ENCODE peak calls at places on chromosomes 7 and 10, in nine cellular contexts. One of them, this sample, is unnamed.

GRCh38 chr7:91465595-91466061 is 201.4 kb downstream of the FZD1 start:
- DNase-seq in activated T-cell treated with anti-CD3 and anti-CD28 coated beads for 4 hours: no peak
- DNase-seq in lower lobe of right lung: no peak
- DNase-seq in HT1080: no peak
- DNase-seq in EL: no peak
- DNase-seq in colonic mucosa: no peak
- DNase-seq in left ventricle myocardium inferior: no peak
- DNase-seq in AG04449: no peak
- DNase-seq in stimulated activated CD4-positive, alpha-beta T cell treated with anti-CD3 and anti-CD28 coated beads, Interleukin-2, amount 100 ng/mL, for 48 hours: no peak
- DNase-seq in this sample: no peak

GRCh38 chr10:3969876-3970666 is 185.1 kb upstream of the KLF6 start:
- DNase-seq in activated T-cell treated with anti-CD3 and anti-CD28 coated beads for 4 hours: no peak
- DNase-seq in lower lobe of right lung: no peak
- DNase-seq in HT1080: no peak
- DNase-seq in EL: no peak
- DNase-seq in colonic mucosa: peak; percentile 79
- DNase-seq in left ventricle myocardium inferior: no peak
- DNase-seq in AG04449: no peak
- DNase-seq in stimulated activated CD4-positive, alpha-beta T cell treated with anti-CD3 and anti-CD28 coated beads, Interleukin-2, amount 100 ng/mL, for 48 hours: no peak
- DNase-seq in this sample: no peak

GRCh38 chr7:27600247-27600646 is 62.4 kb downstream of the HIBADH start:
- DNase-seq in activated T-cell treated with anti-CD3 and anti-CD28 coated beads for 4 hours: no peak
- DNase-seq in lower lobe of right lung: no peak
- DNase-seq in HT1080: no peak
- DNase-seq in EL: no peak
- DNase-seq in colonic mucosa: no peak
- DNase-seq in left ventricle myocardium inferior: no peak
- DNase-seq in AG04449: no peak
- DNase-seq in stimulated activated CD4-positive, alpha-beta T cell treated with anti-CD3 and anti-CD28 coated beads, Interleukin-2, amount 100 ng/mL, for 48 hours: no peak
- DNase-seq in this sample: no peak

GRCh38 chr10:32941357-32941756 is 16.7 kb downstream of the ITGB1 start:
- DNase-seq in activated T-cell treated with anti-CD3 and anti-CD28 coated beads for 4 hours: no peak
- DNase-seq in lower lobe of right lung: no peak
- DNase-seq in HT1080: no peak
- DNase-seq in EL: no peak
- DNase-seq in colonic mucosa: no peak
- DNase-seq in left ventricle myocardium inferior: no peak
- DNase-seq in AG04449: no peak
- DNase-seq in stimulated activated CD4-positive, alpha-beta T cell treated with anti-CD3 and anti-CD28 coated beads, Interleukin-2, amount 100 ng/mL, for 48 hours: no peak
- DNase-seq in this sample: no peak

GRCh38 chr10:25808372-25808771 is 125.7 kb upstream of the MYO3A start:
- DNase-seq in activated T-cell treated with anti-CD3 and anti-CD28 coated beads for 4 hours: no peak
- DNase-seq in lower lobe of right lung: no peak
- DNase-seq in HT1080: no peak
- DNase-seq in EL: no peak
- DNase-seq in colonic mucosa: no peak
- DNase-seq in left ventricle myocardium inferior: no peak
- DNase-seq in AG04449: no peak
- DNase-seq in stimulated activated CD4-positive, alpha-beta T cell treated with anti-CD3 and anti-CD28 coated beads, Interleukin-2, amount 100 ng/mL, for 48 hours: no peak
- DNase-seq in this sample: no peak

GRCh38 chr10:47381427-47382379 is 2.4 kb downstream of the ZNF488 start:
- DNase-seq in activated T-cell treated with anti-CD3 and anti-CD28 coated beads for 4 hours: no peak
- DNase-seq in lower lobe of right lung: no peak
- DNase-seq in HT1080: no peak
- DNase-seq in EL: no peak
- DNase-seq in colonic mucosa: peak; percentile 17
- DNase-seq in left ventricle myocardium inferior: no peak
- DNase-seq in AG04449: no peak
- DNase-seq in stimulated activated CD4-positive, alpha-beta T cell treated with anti-CD3 and anti-CD28 coated beads, Interleukin-2, amount 100 ng/mL, for 48 hours: no peak
- DNase-seq in this sample: no peak

GRCh38 chr10:114437456-114438292 is 33.4 kb upstream of the AFAP1L2 start:
- DNase-seq in activated T-cell treated with anti-CD3 and anti-CD28 coated beads for 4 hours: no peak
- DNase-seq in lower lobe of right lung: no peak
- DNase-seq in HT1080: peak; percentile 17
- DNase-seq in EL: peak; percentile 25
- DNase-seq in colonic mucosa: no peak
- DNase-seq in left ventricle myocardium inferior: no peak
- DNase-seq in AG04449: no peak
- DNase-seq in stimulated activated CD4-positive, alpha-beta T cell treated with anti-CD3 and anti-CD28 coated beads, Interleukin-2, amount 100 ng/mL, for 48 hours: no peak
- DNase-seq in this sample: no peak

GRCh38 chr10:88892223-88892967 is 12.3 kb downstream of the STAMBPL1 start:
- DNase-seq in activated T-cell treated with anti-CD3 and anti-CD28 coated beads for 4 hours: no peak
- DNase-seq in lower lobe of right lung: no peak
- DNase-seq in HT1080: no peak
- DNase-seq in EL: peak; percentile 63
- DNase-seq in colonic mucosa: no peak
- DNase-seq in left ventricle myocardium inferior: no peak
- DNase-seq in AG04449: no peak
- DNase-seq in stimulated activated CD4-positive, alpha-beta T cell treated with anti-CD3 and anti-CD28 coated beads, Interleukin-2, amount 100 ng/mL, for 48 hours: no peak
- DNase-seq in this sample: no peak

GRCh38 chr7:77407906-77408305 is 8.2 kb downstream of the GSAP start:
- DNase-seq in activated T-cell treated with anti-CD3 and anti-CD28 coated beads for 4 hours: no peak
- DNase-seq in lower lobe of right lung: no peak
- DNase-seq in HT1080: no peak
- DNase-seq in EL: no peak
- DNase-seq in colonic mucosa: no peak
- DNase-seq in left ventricle myocardium inferior: no peak
- DNase-seq in AG04449: no peak
- DNase-seq in stimulated activated CD4-positive, alpha-beta T cell treated with anti-CD3 and anti-CD28 coated beads, Interleukin-2, amount 100 ng/mL, for 48 hours: no peak
- DNase-seq in this sample: no peak

GRCh38 chr7:19944363-19945120 is 171.1 kb upstream of the TMEM196 start:
- DNase-seq in activated T-cell treated with anti-CD3 and anti-CD28 coated beads for 4 hours: no peak
- DNase-seq in lower lobe of right lung: no peak
- DNase-seq in HT1080: no peak
- DNase-seq in EL: no peak
- DNase-seq in colonic mucosa: no peak
- DNase-seq in left ventricle myocardium inferior: no peak
- DNase-seq in AG04449: no peak
- DNase-seq in stimulated activated CD4-positive, alpha-beta T cell treated with anti-CD3 and anti-CD28 coated beads, Interleukin-2, amount 100 ng/mL, for 48 hours: no peak
- DNase-seq in this sample: no peak

GRCh38 chr10:131231323-131231964 is 80.1 kb downstream of the TCERG1L start:
- DNase-seq in activated T-cell treated with anti-CD3 and anti-CD28 coated beads for 4 hours: no peak
- DNase-seq in lower lobe of right lung: peak; percentile 7
- DNase-seq in HT1080: no peak
- DNase-seq in EL: no peak
- DNase-seq in colonic mucosa: no peak
- DNase-seq in left ventricle myocardium inferior: no peak
- DNase-seq in AG04449: no peak
- DNase-seq in stimulated activated CD4-positive, alpha-beta T cell treated with anti-CD3 and anti-CD28 coated beads, Interleukin-2, amount 100 ng/mL, for 48 hours: no peak
- DNase-seq in this sample: no peak

GRCh38 chr7:157875230-157876179 is 538.7 kb downstream of the DNAJB6 start:
- DNase-seq in activated T-cell treated with anti-CD3 and anti-CD28 coated beads for 4 hours: peak; percentile 45
- DNase-seq in lower lobe of right lung: no peak
- DNase-seq in HT1080: no peak
- DNase-seq in EL: no peak
- DNase-seq in colonic mucosa: no peak
- DNase-seq in left ventricle myocardium inferior: no peak
- DNase-seq in AG04449: no peak
- DNase-seq in stimulated activated CD4-positive, alpha-beta T cell treated with anti-CD3 and anti-CD28 coated beads, Interleukin-2, amount 100 ng/mL, for 48 hours: peak; percentile 50
- DNase-seq in this sample: peak; percentile 65

GRCh38 chr10:17024461-17024860 is 105.2 kb downstream of the CUBN start:
- DNase-seq in activated T-cell treated with anti-CD3 and anti-CD28 coated beads for 4 hours: no peak
- DNase-seq in lower lobe of right lung: no peak
- DNase-seq in HT1080: no peak
- DNase-seq in EL: no peak
- DNase-seq in colonic mucosa: no peak
- DNase-seq in left ventricle myocardium inferior: no peak
- DNase-seq in AG04449: no peak
- DNase-seq in stimulated activated CD4-positive, alpha-beta T cell treated with anti-CD3 and anti-CD28 coated beads, Interleukin-2, amount 100 ng/mL, for 48 hours: no peak
- DNase-seq in this sample: no peak

GRCh38 chr7:39949980-39950472 is at the start of gene CDK13:
- DNase-seq in activated T-cell treated with anti-CD3 and anti-CD28 coated beads for 4 hours: peak; percentile 79
- DNase-seq in lower lobe of right lung: peak; percentile 90
- DNase-seq in HT1080: peak; percentile 82
- DNase-seq in EL: peak; percentile 81
- DNase-seq in colonic mucosa: peak; percentile 80
- DNase-seq in left ventricle myocardium inferior: peak; percentile 76
- DNase-seq in AG04449: no peak
- DNase-seq in stimulated activated CD4-positive, alpha-beta T cell treated with anti-CD3 and anti-CD28 coated beads, Interleukin-2, amount 100 ng/mL, for 48 hours: peak; percentile 71
- DNase-seq in this sample: peak; percentile 65

GRCh38 chr10:79372871-79373270 is 25.6 kb downstream of the PPIF start:
- DNase-seq in activated T-cell treated with anti-CD3 and anti-CD28 coated beads for 4 hours: no peak
- DNase-seq in lower lobe of right lung: no peak
- DNase-seq in HT1080: no peak
- DNase-seq in EL: no peak
- DNase-seq in colonic mucosa: peak; percentile 11
- DNase-seq in left ventricle myocardium inferior: no peak
- DNase-seq in AG04449: no peak
- DNase-seq in stimulated activated CD4-positive, alpha-beta T cell treated with anti-CD3 and anti-CD28 coated beads, Interleukin-2, amount 100 ng/mL, for 48 hours: no peak
- DNase-seq in this sample: no peak

GRCh38 chr10:14409247-14409646 is 78.5 kb upstream of the FRMD4A start:
- DNase-seq in activated T-cell treated with anti-CD3 and anti-CD28 coated beads for 4 hours: peak; percentile 23
- DNase-seq in lower lobe of right lung: no peak
- DNase-seq in HT1080: no peak
- DNase-seq in EL: no peak
- DNase-seq in colonic mucosa: no peak
- DNase-seq in left ventricle myocardium inferior: no peak
- DNase-seq in AG04449: no peak
- DNase-seq in stimulated activated CD4-positive, alpha-beta T cell treated with anti-CD3 and anti-CD28 coated beads, Interleukin-2, amount 100 ng/mL, for 48 hours: peak; percentile 35
- DNase-seq in this sample: no peak

GRCh38 chr7:140738280-140738679 is 41.8 kb downstream of the NDUFB2 start:
- DNase-seq in activated T-cell treated with anti-CD3 and anti-CD28 coated beads for 4 hours: no peak
- DNase-seq in lower lobe of right lung: no peak
- DNase-seq in HT1080: no peak
- DNase-seq in EL: no peak
- DNase-seq in colonic mucosa: no peak
- DNase-seq in left ventricle myocardium inferior: no peak
- DNase-seq in AG04449: peak; percentile 28
- DNase-seq in stimulated activated CD4-positive, alpha-beta T cell treated with anti-CD3 and anti-CD28 coated beads, Interleukin-2, amount 100 ng/mL, for 48 hours: no peak
- DNase-seq in this sample: no peak

GRCh38 chr10:111650088-111650487 is 533.5 kb downstream of the GPAM start:
- DNase-seq in activated T-cell treated with anti-CD3 and anti-CD28 coated beads for 4 hours: no peak
- DNase-seq in lower lobe of right lung: no peak
- DNase-seq in HT1080: no peak
- DNase-seq in EL: no peak
- DNase-seq in colonic mucosa: no peak
- DNase-seq in left ventricle myocardium inferior: no peak
- DNase-seq in AG04449: no peak
- DNase-seq in stimulated activated CD4-positive, alpha-beta T cell treated with anti-CD3 and anti-CD28 coated beads, Interleukin-2, amount 100 ng/mL, for 48 hours: no peak
- DNase-seq in this sample: no peak

GRCh38 chr7:91912500-91912899 is 28.2 kb upstream of the AKAP9 start:
- DNase-seq in activated T-cell treated with anti-CD3 and anti-CD28 coated beads for 4 hours: no peak
- DNase-seq in lower lobe of right lung: no peak
- DNase-seq in HT1080: peak; percentile 11
- DNase-seq in EL: no peak
- DNase-seq in colonic mucosa: no peak
- DNase-seq in left ventricle myocardium inferior: no peak
- DNase-seq in AG04449: no peak
- DNase-seq in stimulated activated CD4-positive, alpha-beta T cell treated with anti-CD3 and anti-CD28 coated beads, Interleukin-2, amount 100 ng/mL, for 48 hours: no peak
- DNase-seq in this sample: no peak

GRCh38 chr7:143229054-143229790 is 7.4 kb downstream of the TAS2R40 start:
- DNase-seq in activated T-cell treated with anti-CD3 and anti-CD28 coated beads for 4 hours: no peak
- DNase-seq in lower lobe of right lung: no peak
- DNase-seq in HT1080: no peak
- DNase-seq in EL: no peak
- DNase-seq in colonic mucosa: no peak
- DNase-seq in left ventricle myocardium inferior: no peak
- DNase-seq in AG04449: no peak
- DNase-seq in stimulated activated CD4-positive, alpha-beta T cell treated with anti-CD3 and anti-CD28 coated beads, Interleukin-2, amount 100 ng/mL, for 48 hours: no peak
- DNase-seq in this sample: no peak

GRCh38 chr10:132203256-132204077 is 16.7 kb downstream of the DPYSL4 start:
- DNase-seq in activated T-cell treated with anti-CD3 and anti-CD28 coated beads for 4 hours: no peak
- DNase-seq in lower lobe of right lung: peak; percentile 44
- DNase-seq in HT1080: no peak
- DNase-seq in EL: no peak
- DNase-seq in colonic mucosa: no peak
- DNase-seq in left ventricle myocardium inferior: no peak
- DNase-seq in AG04449: no peak
- DNase-seq in stimulated activated CD4-positive, alpha-beta T cell treated with anti-CD3 and anti-CD28 coated beads, Interleukin-2, amount 100 ng/mL, for 48 hours: no peak
- DNase-seq in this sample: no peak

GRCh38 chr10:132549416-132549815 is 11.8 kb downstream of the INPP5A start:
- DNase-seq in activated T-cell treated with anti-CD3 and anti-CD28 coated beads for 4 hours: no peak
- DNase-seq in lower lobe of right lung: no peak
- DNase-seq in HT1080: no peak
- DNase-seq in EL: no peak
- DNase-seq in colonic mucosa: no peak
- DNase-seq in left ventricle myocardium inferior: no peak
- DNase-seq in AG04449: no peak
- DNase-seq in stimulated activated CD4-positive, alpha-beta T cell treated with anti-CD3 and anti-CD28 coated beads, Interleukin-2, amount 100 ng/mL, for 48 hours: no peak
- DNase-seq in this sample: no peak

GRCh38 chr7:99848420-99849216 is 20.8 kb downstream of the CYP3A43 start:
- DNase-seq in activated T-cell treated with anti-CD3 and anti-CD28 coated beads for 4 hours: no peak
- DNase-seq in lower lobe of right lung: no peak
- DNase-seq in HT1080: no peak
- DNase-seq in EL: no peak
- DNase-seq in colonic mucosa: peak; percentile 32
- DNase-seq in left ventricle myocardium inferior: no peak
- DNase-seq in AG04449: no peak
- DNase-seq in stimulated activated CD4-positive, alpha-beta T cell treated with anti-CD3 and anti-CD28 coated beads, Interleukin-2, amount 100 ng/mL, for 48 hours: no peak
- DNase-seq in this sample: no peak

GRCh38 chr10:116723428-116724281 is 18.7 kb downstream of the HSPA12A start:
- DNase-seq in activated T-cell treated with anti-CD3 and anti-CD28 coated beads for 4 hours: no peak
- DNase-seq in lower lobe of right lung: no peak
- DNase-seq in HT1080: no peak
- DNase-seq in EL: no peak
- DNase-seq in colonic mucosa: no peak
- DNase-seq in left ventricle myocardium inferior: no peak
- DNase-seq in AG04449: no peak
- DNase-seq in stimulated activated CD4-positive, alpha-beta T cell treated with anti-CD3 and anti-CD28 coated beads, Interleukin-2, amount 100 ng/mL, for 48 hours: no peak
- DNase-seq in this sample: no peak

GRCh38 chr10:17836917-17837316 is 27.8 kb downstream of the MRC1 start:
- DNase-seq in activated T-cell treated with anti-CD3 and anti-CD28 coated beads for 4 hours: no peak
- DNase-seq in lower lobe of right lung: no peak
- DNase-seq in HT1080: peak; percentile 69
- DNase-seq in EL: peak; percentile 85
- DNase-seq in colonic mucosa: peak; percentile 43
- DNase-seq in left ventricle myocardium inferior: peak; percentile 18
- DNase-seq in AG04449: no peak
- DNase-seq in stimulated activated CD4-positive, alpha-beta T cell treated with anti-CD3 and anti-CD28 coated beads, Interleukin-2, amount 100 ng/mL, for 48 hours: no peak
- DNase-seq in this sample: no peak

GRCh38 chr7:21507627-21508343 is 35.1 kb upstream of the DNAH11 start:
- DNase-seq in activated T-cell treated with anti-CD3 and anti-CD28 coated beads for 4 hours: peak; percentile 10
- DNase-seq in lower lobe of right lung: no peak
- DNase-seq in HT1080: peak; percentile 48
- DNase-seq in EL: peak; percentile 49
- DNase-seq in colonic mucosa: peak; percentile 67
- DNase-seq in left ventricle myocardium inferior: no peak
- DNase-seq in AG04449: no peak
- DNase-seq in stimulated activated CD4-positive, alpha-beta T cell treated with anti-CD3 and anti-CD28 coated beads, Interleukin-2, amount 100 ng/mL, for 48 hours: peak; percentile 13
- DNase-seq in this sample: no peak

GRCh38 chr10:90652519-90652918 is 205.3 kb downstream of the HTR7 start:
- DNase-seq in activated T-cell treated with anti-CD3 and anti-CD28 coated beads for 4 hours: no peak
- DNase-seq in lower lobe of right lung: no peak
- DNase-seq in HT1080: peak; percentile 28
- DNase-seq in EL: no peak
- DNase-seq in colonic mucosa: no peak
- DNase-seq in left ventricle myocardium inferior: no peak
- DNase-seq in AG04449: no peak
- DNase-seq in stimulated activated CD4-positive, alpha-beta T cell treated with anti-CD3 and anti-CD28 coated beads, Interleukin-2, amount 100 ng/mL, for 48 hours: no peak
- DNase-seq in this sample: no peak

GRCh38 chr7:31315758-31316157 is 24.8 kb downstream of the NEUROD6 start:
- DNase-seq in activated T-cell treated with anti-CD3 and anti-CD28 coated beads for 4 hours: no peak
- DNase-seq in lower lobe of right lung: no peak
- DNase-seq in HT1080: no peak
- DNase-seq in EL: no peak
- DNase-seq in colonic mucosa: no peak
- DNase-seq in left ventricle myocardium inferior: no peak
- DNase-seq in AG04449: no peak
- DNase-seq in stimulated activated CD4-positive, alpha-beta T cell treated with anti-CD3 and anti-CD28 coated beads, Interleukin-2, amount 100 ng/mL, for 48 hours: no peak
- DNase-seq in this sample: no peak

GRCh38 chr7:131555565-131556054 is 818 bp downstream of the PODXL start:
- DNase-seq in activated T-cell treated with anti-CD3 and anti-CD28 coated beads for 4 hours: no peak
- DNase-seq in lower lobe of right lung: no peak
- DNase-seq in HT1080: no peak
- DNase-seq in EL: no peak
- DNase-seq in colonic mucosa: no peak
- DNase-seq in left ventricle myocardium inferior: no peak
- DNase-seq in AG04449: no peak
- DNase-seq in stimulated activated CD4-positive, alpha-beta T cell treated with anti-CD3 and anti-CD28 coated beads, Interleukin-2, amount 100 ng/mL, for 48 hours: no peak
- DNase-seq in this sample: no peak